ENCODE peak calls at places on chromosome 11, in five cellular contexts. One of them, this sample, is unnamed.

GRCh38 chr11:120030411-120030810 is 107.5 kb downstream of the TRIM29 start:
- DNase-seq in testis: no peak
- DNase-seq in GM23338: no peak
- DNase-seq in ELR: no peak
- DNase-seq in BJ: no peak
- DNase-seq in this sample: no peak

GRCh38 chr11:44454686-44455085 is 110.8 kb upstream of the CD82 start:
- DNase-seq in testis: no peak
- DNase-seq in GM23338: no peak
- DNase-seq in ELR: no peak
- DNase-seq in BJ: no peak
- DNase-seq in this sample: no peak

GRCh38 chr11:45606514-45607024 is 58.9 kb downstream of the CHST1 start:
- DNase-seq in testis: peak
- DNase-seq in GM23338: peak
- DNase-seq in ELR: no peak
- DNase-seq in BJ: no peak
- DNase-seq in this sample: peak

GRCh38 chr11:14764213-14764898 is 120.8 kb downstream of the PDE3B start:
- DNase-seq in testis: no peak
- DNase-seq in GM23338: no peak
- DNase-seq in ELR: no peak
- DNase-seq in BJ: no peak
- DNase-seq in this sample: no peak

GRCh38 chr11:7204778-7205177 is 46.9 kb upstream of the SYT9 start:
- DNase-seq in testis: peak
- DNase-seq in GM23338: no peak
- DNase-seq in ELR: peak
- DNase-seq in BJ: no peak
- DNase-seq in this sample: peak

GRCh38 chr11:5620606-5621521 is 3.9 kb upstream of the TRIM34 start:
- DNase-seq in testis: no peak
- DNase-seq in GM23338: no peak
- DNase-seq in ELR: peak
- DNase-seq in BJ: peak
- DNase-seq in this sample: peak

GRCh38 chr11:44708063-44708462 is 18.7 kb upstream of the TSPAN18 start:
- DNase-seq in testis: peak
- DNase-seq in GM23338: no peak
- DNase-seq in ELR: no peak
- DNase-seq in BJ: no peak
- DNase-seq in this sample: no peak

GRCh38 chr11:10908215-10908990 is 50.5 kb upstream of the ZBED5 start:
- DNase-seq in testis: peak
- DNase-seq in GM23338: peak
- DNase-seq in ELR: peak
- DNase-seq in BJ: peak
- DNase-seq in this sample: peak

GRCh38 chr11:67698247-67698646 is 23.8 kb upstream of the ALDH3B2 start:
- DNase-seq in testis: no peak
- DNase-seq in GM23338: peak
- DNase-seq in ELR: peak
- DNase-seq in BJ: no peak
- DNase-seq in this sample: no peak

GRCh38 chr11:93905384-93905783 is 55.0 kb upstream of the VSTM5 start:
- DNase-seq in testis: no peak
- DNase-seq in GM23338: no peak
- DNase-seq in ELR: peak
- DNase-seq in BJ: peak
- DNase-seq in this sample: no peak

GRCh38 chr11:8501838-8502237 is 92.2 kb downstream of the STK33 start:
- DNase-seq in testis: no peak
- DNase-seq in GM23338: no peak
- DNase-seq in ELR: peak
- DNase-seq in BJ: no peak
- DNase-seq in this sample: no peak

GRCh38 chr11:44453213-44453612 is 112.2 kb upstream of the CD82 start:
- DNase-seq in testis: no peak
- DNase-seq in GM23338: no peak
- DNase-seq in ELR: no peak
- DNase-seq in BJ: no peak
- DNase-seq in this sample: no peak

GRCh38 chr11:114348200-114349191 is 51.8 kb downstream of the C11orf71 start:
- DNase-seq in testis: peak
- DNase-seq in GM23338: peak
- DNase-seq in ELR: peak
- DNase-seq in BJ: peak
- DNase-seq in this sample: peak

GRCh38 chr11:43784301-43784700 is 96.3 kb upstream of the ALKBH3 start:
- DNase-seq in testis: no peak
- DNase-seq in GM23338: no peak
- DNase-seq in ELR: no peak
- DNase-seq in BJ: no peak
- DNase-seq in this sample: no peak

GRCh38 chr11:130008326-130008725 is 5.7 kb upstream of the PRDM10 start:
- DNase-seq in testis: no peak
- DNase-seq in GM23338: no peak
- DNase-seq in ELR: no peak
- DNase-seq in BJ: no peak
- DNase-seq in this sample: no peak

GRCh38 chr11:96293583-96293982 is 49.4 kb downstream of the MAML2 start:
- DNase-seq in testis: no peak
- DNase-seq in GM23338: no peak
- DNase-seq in ELR: no peak
- DNase-seq in BJ: no peak
- DNase-seq in this sample: no peak

GRCh38 chr11:208177-208916 is 839 bp downstream of the RIC8A start:
- DNase-seq in testis: peak
- DNase-seq in GM23338: peak
- DNase-seq in ELR: peak
- DNase-seq in BJ: no peak
- DNase-seq in this sample: peak

GRCh38 chr11:133019545-133019944 is 512.8 kb downstream of the OPCML start:
- DNase-seq in testis: no peak
- DNase-seq in GM23338: no peak
- DNase-seq in ELR: no peak
- DNase-seq in BJ: no peak
- DNase-seq in this sample: peak

GRCh38 chr11:3155216-3155615 is 9.9 kb downstream of the OSBPL5 start:
- DNase-seq in testis: no peak
- DNase-seq in GM23338: no peak
- DNase-seq in ELR: no peak
- DNase-seq in BJ: no peak
- DNase-seq in this sample: no peak

GRCh38 chr11:116793476-116794096 is 1.9 kb upstream of the APOA5 start:
- DNase-seq in testis: no peak
- DNase-seq in GM23338: no peak
- DNase-seq in ELR: peak
- DNase-seq in BJ: no peak
- DNase-seq in this sample: peak

GRCh38 chr11:61116426-61117214 is 14.3 kb downstream of the CD5 start:
- DNase-seq in testis: no peak
- DNase-seq in GM23338: no peak
- DNase-seq in ELR: no peak
- DNase-seq in BJ: no peak
- DNase-seq in this sample: no peak

GRCh38 chr11:73586791-73587190 is 11.1 kb downstream of the FAM168A start:
- DNase-seq in testis: no peak
- DNase-seq in GM23338: no peak
- DNase-seq in ELR: no peak
- DNase-seq in BJ: no peak
- DNase-seq in this sample: no peak

GRCh38 chr11:84264066-84264465 is 977.9 kb upstream of the CCDC90B start:
- DNase-seq in testis: no peak
- DNase-seq in GM23338: no peak
- DNase-seq in ELR: no peak
- DNase-seq in BJ: no peak
- DNase-seq in this sample: no peak

GRCh38 chr11:68932933-68933577 is 29.4 kb downstream of the IGHMBP2 start:
- DNase-seq in testis: no peak
- DNase-seq in GM23338: no peak
- DNase-seq in ELR: no peak
- DNase-seq in BJ: no peak
- DNase-seq in this sample: no peak

GRCh38 chr11:123474994-123475393 is 44.9 kb downstream of the GRAMD1B start:
- DNase-seq in testis: peak
- DNase-seq in GM23338: no peak
- DNase-seq in ELR: peak
- DNase-seq in BJ: peak
- DNase-seq in this sample: no peak

GRCh38 chr11:74550991-74551753 is 41.2 kb upstream of the POLD3 start:
- DNase-seq in testis: no peak
- DNase-seq in GM23338: no peak
- DNase-seq in ELR: no peak
- DNase-seq in BJ: no peak
- DNase-seq in this sample: no peak